ENCODE peak calls at places on chromosomes 4 and X, in four cellular contexts. X is adrenal gland, N is psoas muscle, V is MM.1S. O is an unnamed sample.

GRCh38 chr4:139555705-139556070 is 331 bp downstream of the SETD7 start:
- DNase-seq in X (peak; percentile 65), N (peak; percentile 73), V (no peak), O (peak; percentile 74)

GRCh38 chr4:97349468-97350186 is 793.6 kb downstream of the STPG2 start:
- DNase-seq in X (no peak), N (no peak), V (no peak), O (no peak)

GRCh38 chrX:97027384-97027922 is 143.7 kb downstream of the RPA4 start:
- DNase-seq in X (no peak), N (no peak), V (no peak), O (no peak)

GRCh38 chr4:86891785-86892638 is at the start of gene C4orf36:
- DNase-seq in X (peak; percentile 68), N (peak; percentile 48), V (peak; percentile 59), O (peak; percentile 78)

GRCh38 chr4:79255793-79256192 is 70.1 kb downstream of the NAA11 start:
- DNase-seq in X (no peak), N (no peak), V (no peak), O (no peak)

GRCh38 chr4:91961504-91961903 is 342.3 kb upstream of the GRID2 start:
- DNase-seq in X (no peak), N (no peak), V (no peak), O (no peak)

GRCh38 chrX:65751511-65751910 is 84.1 kb downstream of the MSN start:
- DNase-seq in X (no peak), N (no peak), V (no peak), O (no peak)

GRCh38 chr4:2075987-2076907 is 17.1 kb downstream of the NAT8L start:
- DNase-seq in X (no peak), N (no peak), V (no peak), O (no peak)

GRCh38 chrX:132001127-132001526 is 22.0 kb upstream of the STK26 start:
- DNase-seq in X (no peak), N (no peak), V (no peak), O (no peak)

GRCh38 chr4:109846395-109847098 is 1.4 kb upstream of the LRIT3 start:
- DNase-seq in X (no peak), N (no peak), V (no peak), O (no peak)

GRCh38 chrX:100410083-100410590 is at the start of gene PCDH19:
- DNase-seq in X (peak; percentile 45), N (peak; percentile 54), V (peak; percentile 74), O (peak; percentile 66)

GRCh38 chr4:147787204-147787603 is 55.3 kb downstream of the ARHGAP10 start:
- DNase-seq in X (no peak), N (peak; percentile 52), V (no peak), O (peak; percentile 50)

GRCh38 chr4:146311238-146311970 is 97.1 kb downstream of the REELD1 start:
- DNase-seq in X (no peak), N (no peak), V (no peak), O (no peak)

GRCh38 chr4:151045907-151046306 is 30.8 kb upstream of the LRBA start:
- DNase-seq in X (no peak), N (no peak), V (no peak), O (no peak)

GRCh38 chrX:65758505-65758904 is 91.1 kb downstream of the MSN start:
- DNase-seq in X (no peak), N (no peak), V (no peak), O (no peak)

GRCh38 chr4:153114771-153115321 is 89.4 kb upstream of the TRIM2 start:
- DNase-seq in X (no peak), N (no peak), V (no peak), O (no peak)

GRCh38 chrX:71604141-71604540 is 14.2 kb downstream of the CXCR3 start:
- DNase-seq in X (no peak), N (no peak), V (no peak), O (no peak)

GRCh38 chr4:156959298-156959702 is 12.3 kb downstream of the PDGFC start:
- DNase-seq in X (no peak), N (no peak), V (no peak), O (no peak)
- H3K4me1 ChIP-seq in X (peaks cover 70% of the 10 kb centered on the region), N (peaks cover 30% of the 10 kb centered on the region), V (no peaks in the 10 kb centered on the region), O (no peaks in the 10 kb centered on the region)

DNA sequence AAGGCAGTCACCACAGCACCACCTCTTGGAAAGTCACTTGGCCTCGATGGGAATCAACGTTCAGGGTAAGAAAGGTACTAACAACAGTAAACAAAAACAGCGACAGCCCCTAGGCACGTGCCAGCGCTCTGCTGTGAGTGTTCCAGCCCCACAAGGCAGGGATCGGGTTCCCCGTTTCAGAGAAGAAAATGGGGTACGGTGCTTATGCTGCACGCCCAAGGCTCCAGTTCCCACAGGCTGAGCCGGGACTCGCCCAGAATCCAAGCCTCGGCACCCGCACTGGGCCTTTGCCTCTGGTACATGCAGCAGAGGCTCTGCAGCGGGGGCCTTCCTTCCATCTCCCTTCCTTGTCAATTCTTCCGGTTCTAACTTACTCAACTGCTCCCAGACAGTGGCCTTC is 37.3 kb downstream of the WDR1 start:
- DNase-seq in X (no peak), N (no peak), V (no peak), O (peak; percentile 12)
- H3K4me1 ChIP-seq in X (no peaks in the 10 kb centered on the region), N (peaks cover 5% of the 10 kb centered on the region), V (no peaks in the 10 kb centered on the region), O (peaks cover 3% of the 10 kb centered on the region)

GRCh38 chr4:128635939-128636551 is 173.5 kb upstream of the JADE1 start:
- DNase-seq in X (no peak), N (no peak), V (no peak), O (no peak)
- H3K4me1 ChIP-seq in X (peaks cover 18% of the 10 kb centered on the region), N (peaks cover 14% of the 10 kb centered on the region), V (no peaks in the 10 kb centered on the region), O (peaks cover 5% of the 10 kb centered on the region)

GRCh38 chr4:38131371-38132139 is 171.4 kb downstream of the PTTG2 start:
- DNase-seq in X (no peak), N (no peak), V (peak; percentile 54), O (no peak)
- H3K4me1 ChIP-seq in X (peaks cover 27% of the 10 kb centered on the region), N (no peaks in the 10 kb centered on the region), V (peaks cover 72% of the 10 kb centered on the region), O (peaks cover 7% of the 10 kb centered on the region)

GRCh38 chr4:125084608-125085007 is 230.1 kb upstream of the FAT4 start:
- DNase-seq in X (no peak), N (no peak), V (peak; percentile 92), O (no peak)
- H3K4me1 ChIP-seq in X (no peaks in the 10 kb centered on the region), N (no peaks in the 10 kb centered on the region), V (peaks cover 18% of the 10 kb centered on the region), O (no peaks in the 10 kb centered on the region)

GRCh38 chrX:69069876-69070275 is 95.4 kb downstream of the PJA1 start:
- DNase-seq in X (no peak), N (no peak), V (no peak), O (no peak)
- H3K4me1 ChIP-seq in X (no peaks in the 10 kb centered on the region), N (no peaks in the 10 kb centered on the region), V (no peaks in the 10 kb centered on the region), O (peaks cover 2% of the 10 kb centered on the region)